ENCODE peak calls at places on chromosomes 5 and 9, in seven cellular contexts. P is tibial artery; W is upper lobe of left lung; B is right atrium auricular region; C is NT2/D1; X is heart right ventricle; I is CD4-positive, alpha-beta T cell. J is an unnamed sample.

GRCh38 chr5:151155777-151156731 is 1.5 kb downstream of the ANXA6 start:
- DNase-seq in P (peak; percentile 73), W (no peak), B (no peak), C (no peak), X (peak; percentile 32), I (no peak), J (no peak)

GRCh38 chr5:139738777-139739611 is 56.6 kb upstream of the PSD2 start:
- DNase-seq in P (no peak), W (no peak), B (no peak), C (no peak), X (no peak), I (no peak), J (no peak)

GRCh38 chr5:110371725-110372041 is 354.8 kb downstream of the TMEM232 start:
- DNase-seq in P (no peak), W (no peak), B (no peak), C (no peak), X (no peak), I (no peak), J (no peak)

GRCh38 chr5:41869150-41869738 is 981 bp downstream of the OXCT1 start:
- DNase-seq in P (peak; percentile 90), W (no peak), B (peak; percentile 83), C (no peak), X (peak; percentile 83), I (no peak), J (no peak)

GRCh38 chr9:111966851-111967250 is 70.2 kb downstream of the UGCG start:
- DNase-seq in P (no peak), W (no peak), B (no peak), C (no peak), X (no peak), I (no peak), J (no peak)

GRCh38 chr5:132193165-132193694 is 34.4 kb downstream of the P4HA2 start:
- DNase-seq in P (no peak), W (no peak), B (no peak), C (no peak), X (no peak), I (no peak), J (no peak)

GRCh38 chr9:17775646-17776045 is 196.8 kb downstream of the SH3GL2 start:
- DNase-seq in P (no peak), W (no peak), B (no peak), C (no peak), X (no peak), I (no peak), J (no peak)

GRCh38 chr5:171595801-171596231 is 176.4 kb downstream of the FGF18 start:
- DNase-seq in P (no peak), W (no peak), B (peak; percentile 79), C (no peak), X (no peak), I (no peak), J (no peak)

GRCh38 chr5:33785571-33785970 is 106.2 kb downstream of the ADAMTS12 start:
- DNase-seq in P (no peak), W (no peak), B (no peak), C (no peak), X (no peak), I (no peak), J (no peak)

GRCh38 chr9:127817881-127818434 is 15.3 kb downstream of the FPGS start:
- DNase-seq in P (no peak), W (no peak), B (no peak), C (no peak), X (no peak), I (no peak), J (no peak)

GRCh38 chr5:178711572-178711971 is 18.9 kb downstream of the ZNF354A start:
- DNase-seq in P (no peak), W (no peak), B (no peak), C (no peak), X (no peak), I (no peak), J (no peak)
- H3K9me3 ChIP-seq in P (peaks cover 36% of the 10 kb centered on the region), W (peaks cover 86% of the 10 kb centered on the region), B (peaks cover 98% of the 10 kb centered on the region), C (peaks cover 90% of the 10 kb centered on the region), X (peaks cover 98% of the 10 kb centered on the region), I (peaks cover 94% of the 10 kb centered on the region), J (peaks cover 36% of the 10 kb centered on the region)

DNA sequence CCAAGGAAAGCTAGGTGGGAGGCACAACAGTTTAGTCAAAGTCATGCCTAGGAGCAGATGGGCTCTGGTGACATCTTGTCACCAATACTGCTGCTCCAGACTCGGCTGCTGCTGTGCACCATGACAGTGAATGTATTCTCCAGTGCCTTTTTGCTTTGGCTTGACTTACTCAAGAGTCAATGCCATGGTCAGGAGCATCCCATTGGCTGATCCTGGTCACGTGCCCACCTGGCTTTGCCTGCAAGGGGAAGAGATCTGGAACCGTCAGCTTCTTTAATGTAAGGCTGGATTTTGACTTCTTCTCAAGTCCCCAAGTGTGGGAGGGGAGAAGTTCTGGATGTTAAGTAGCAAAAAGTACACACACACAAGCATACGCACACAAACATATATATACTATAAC is 19.9 kb upstream of the MUSK start:
- DNase-seq in P (no peak), W (no peak), B (no peak), C (no peak), X (no peak), I (no peak), J (no peak)
- H3K9me3 ChIP-seq in P (no peaks in the 10 kb centered on the region), W (no peaks in the 10 kb centered on the region), B (no peaks in the 10 kb centered on the region), C (no peaks in the 10 kb centered on the region), X (no peaks in the 10 kb centered on the region), I (no peaks in the 10 kb centered on the region), J (no peaks in the 10 kb centered on the region)

DNA sequence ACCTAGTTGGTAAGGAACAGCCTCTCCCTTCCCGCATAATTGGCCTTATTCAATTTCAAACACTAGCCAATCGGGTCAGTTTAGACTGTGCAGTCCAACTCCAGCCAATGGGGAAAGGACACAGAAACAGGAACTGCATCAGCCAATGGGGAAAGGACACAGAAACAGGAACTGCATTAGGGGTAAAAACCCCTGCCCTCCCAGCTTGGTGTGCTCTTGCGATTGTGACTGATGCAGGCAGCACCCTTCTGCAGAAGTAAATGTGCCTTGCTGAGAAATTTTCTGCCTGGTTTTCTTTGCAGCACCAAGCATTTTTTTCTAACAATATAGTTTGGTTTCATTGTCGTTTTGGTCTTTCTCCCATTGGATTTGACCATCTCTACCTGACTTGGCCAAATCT is 8.6 kb upstream of the GLT6D1 start:
- DNase-seq in P (no peak), W (no peak), B (no peak), C (no peak), X (no peak), I (no peak), J (no peak)
- H3K9me3 ChIP-seq in P (peaks cover 8% of the 10 kb centered on the region), W (peaks cover 19% of the 10 kb centered on the region), B (peaks cover 43% of the 10 kb centered on the region), C (peaks cover 96% of the 10 kb centered on the region), X (peaks cover 39% of the 10 kb centered on the region), I (peaks cover 38% of the 10 kb centered on the region), J (peaks cover 13% of the 10 kb centered on the region)

DNA sequence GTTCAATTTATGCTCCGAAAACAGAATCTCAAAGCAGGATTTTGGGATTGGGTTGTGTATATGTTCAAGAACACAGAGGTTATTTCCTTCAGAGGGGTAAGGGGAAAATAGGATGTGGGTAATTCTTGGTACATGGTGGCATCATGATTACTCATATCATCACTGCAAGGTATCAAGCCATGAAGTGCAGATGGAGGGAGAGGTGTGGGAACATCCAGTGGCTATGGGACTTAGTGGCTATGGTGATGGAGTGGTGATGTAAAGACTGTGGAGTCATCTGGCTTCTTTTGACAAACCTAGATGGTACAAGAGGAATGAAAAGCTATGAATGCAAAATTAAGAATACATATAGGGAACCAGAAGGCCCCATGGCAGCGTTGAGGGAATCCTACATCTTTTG is 61.2 kb downstream of the SUB1 start:
- DNase-seq in P (no peak), W (no peak), B (no peak), C (no peak), X (no peak), I (no peak), J (no peak)
- H3K9me3 ChIP-seq in P (no peaks in the 10 kb centered on the region), W (no peaks in the 10 kb centered on the region), B (no peaks in the 10 kb centered on the region), C (no peaks in the 10 kb centered on the region), X (no peaks in the 10 kb centered on the region), I (no peaks in the 10 kb centered on the region), J (peaks cover 3% of the 10 kb centered on the region)

GRCh38 chr5:140868721-140869554 is at the start of gene PCDHA11:
- DNase-seq in P (no peak), W (no peak), B (no peak), C (no peak), X (no peak), I (no peak), J (no peak)
- H3K9me3 ChIP-seq in P (peaks cover 10% of the 10 kb centered on the region), W (no peaks in the 10 kb centered on the region), B (peaks cover 32% of the 10 kb centered on the region), C (peaks cover 17% of the 10 kb centered on the region), X (peaks cover 13% of the 10 kb centered on the region), I (peaks cover 10% of the 10 kb centered on the region), J (no peaks in the 10 kb centered on the region)

DNA sequence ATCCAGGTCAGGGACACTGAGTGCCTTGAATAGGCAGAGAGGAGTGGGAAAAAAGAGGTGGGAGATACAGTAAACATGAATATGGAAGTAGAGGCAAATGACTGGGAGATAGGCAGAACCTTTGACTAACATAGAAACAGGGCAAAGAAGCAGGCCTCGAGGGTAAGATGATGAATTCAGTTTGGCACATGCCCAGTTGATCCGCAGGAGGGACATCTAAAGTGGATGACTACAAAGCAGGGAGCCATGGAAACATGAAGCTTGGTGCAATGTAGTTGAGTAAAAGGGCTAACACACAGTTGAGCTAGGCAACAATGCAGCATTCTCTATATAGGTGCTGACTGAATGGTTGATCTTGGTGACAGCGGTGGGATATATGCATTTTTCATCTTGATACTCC is 253.8 kb downstream of the DMRT2 start:
- DNase-seq in P (no peak), W (no peak), B (no peak), C (no peak), X (no peak), I (no peak), J (no peak)
- H3K9me3 ChIP-seq in P (no peaks in the 10 kb centered on the region), W (no peaks in the 10 kb centered on the region), B (no peaks in the 10 kb centered on the region), C (no peaks in the 10 kb centered on the region), X (no peaks in the 10 kb centered on the region), I (no peaks in the 10 kb centered on the region), J (no peaks in the 10 kb centered on the region)

GRCh38 chr9:15492485-15493150 is 18.2 kb downstream of the PSIP1 start:
- DNase-seq in P (no peak), W (no peak), B (no peak), C (no peak), X (no peak), I (no peak), J (no peak)
- H3K9me3 ChIP-seq in P (no peaks in the 10 kb centered on the region), W (no peaks in the 10 kb centered on the region), B (no peaks in the 10 kb centered on the region), C (peaks cover 41% of the 10 kb centered on the region), X (no peaks in the 10 kb centered on the region), I (no peaks in the 10 kb centered on the region), J (no peaks in the 10 kb centered on the region)

GRCh38 chr9:21890696-21891095 is 88.3 kb downstream of the MTAP start:
- DNase-seq in P (no peak), W (no peak), B (no peak), C (no peak), X (no peak), I (no peak), J (no peak)
- H3K9me3 ChIP-seq in P (peaks cover 4% of the 10 kb centered on the region), W (no peaks in the 10 kb centered on the region), B (peaks cover 19% of the 10 kb centered on the region), C (peaks cover 23% of the 10 kb centered on the region), X (peaks cover 7% of the 10 kb centered on the region), I (peaks cover 18% of the 10 kb centered on the region), J (peaks cover 7% of the 10 kb centered on the region)

DNA sequence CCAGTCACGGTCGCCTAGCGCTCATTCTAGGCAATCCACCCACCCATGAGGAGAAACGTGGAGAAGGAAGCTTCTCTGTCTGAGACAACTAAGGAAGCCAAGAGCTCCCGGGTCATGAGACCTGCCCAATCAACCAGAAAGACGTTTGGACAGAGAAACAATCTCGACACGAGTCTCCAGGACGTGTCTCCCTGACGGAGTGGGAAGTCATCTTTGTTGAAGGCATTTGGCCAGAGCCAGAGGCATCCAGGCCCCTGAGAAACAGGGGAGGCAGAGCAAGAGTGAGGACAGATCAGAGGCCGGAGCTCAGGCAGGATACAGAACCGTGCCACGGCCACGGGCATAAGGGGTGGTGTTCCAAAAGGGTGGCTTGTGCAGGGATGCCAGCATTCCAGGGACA is 479.0 kb downstream of the SPATA31A7 start:
- DNase-seq in P (no peak), W (peak; percentile 10), B (peak; percentile 32), C (no peak), X (no peak), I (no peak), J (no peak)
- H3K9me3 ChIP-seq in P (no peaks in the 10 kb centered on the region), W (no peaks in the 10 kb centered on the region), B (no peaks in the 10 kb centered on the region), C (no peaks in the 10 kb centered on the region), X (no peaks in the 10 kb centered on the region), I (peaks cover 5% of the 10 kb centered on the region), J (no peaks in the 10 kb centered on the region)

GRCh38 chr5:73381587-73382411 is 66.8 kb downstream of the FOXD1 start:
- DNase-seq in P (no peak), W (no peak), B (no peak), C (no peak), X (no peak), I (no peak), J (no peak)
- H3K9me3 ChIP-seq in P (no peaks in the 10 kb centered on the region), W (peaks cover 18% of the 10 kb centered on the region), B (peaks cover 24% of the 10 kb centered on the region), C (peaks cover 37% of the 10 kb centered on the region), X (peaks cover 7% of the 10 kb centered on the region), I (peaks cover 15% of the 10 kb centered on the region), J (no peaks in the 10 kb centered on the region)